ENCODE peak calls at places on chromosomes 4 and X, in five cellular contexts. N is endothelial cell of umbilical vein, W is PC-3, F is neuronal stem cell, V is mammary epithelial cell. R is an unnamed sample.
A peak's percentile ranks its signal among the peaks of the same experiment; 100 is the strongest.

GRCh38 chr4:41525129-41525528 is 12.8 kb upstream of the LIMCH1 start:
- DNase-seq in W (no peak), V (peak; percentile 46), F (peak; percentile 75), N (peak; percentile 96), R (peak; percentile 66)

GRCh38 chrX:106177982-106178321 is 9.8 kb downstream of the PWWP3B start:
- DNase-seq in F (no peak), W (no peak), N (no peak), V (no peak), R (no peak)

GRCh38 chr4:127632420-127633403 is at the start of gene INTU:
- DNase-seq in F (peak; percentile 87), V (peak; percentile 96), N (peak; percentile 97), W (peak; percentile 89), R (peak; percentile 89)

GRCh38 chrX:112846114-112846513 is 5.5 kb upstream of the AMOT start:
- DNase-seq in N (peak; percentile 2), W (no peak), V (no peak), F (no peak), R (no peak)

GRCh38 chr4:173009129-173009823 is 159.3 kb upstream of the GALNT7 start:
- DNase-seq in N (no peak), V (no peak), F (no peak), W (no peak), R (no peak)

GRCh38 chr4:176927664-176928063 is 134.9 kb upstream of the VEGFC start:
- DNase-seq in V (peak; percentile 66), F (no peak), N (peak; percentile 24), W (peak; percentile 70), R (no peak)

GRCh38 chr4:186104895-186105720 is 604 bp downstream of the FAM149A start:
- DNase-seq in W (no peak), F (no peak), V (no peak), N (no peak), R (no peak)

GRCh38 chr4:124636793-124637192 is 75.7 kb downstream of the ANKRD50 start:
- DNase-seq in V (no peak), N (no peak), F (peak; percentile 76), W (no peak), R (no peak)

GRCh38 chr4:101155368-101155767 is 192.0 kb downstream of the PPP3CA start:
- DNase-seq in N (peak; percentile 8), F (no peak), W (peak; percentile 87), V (peak; percentile 78), R (no peak)

GRCh38 chr4:187893418-187893817 is 102.2 kb upstream of the ZFP42 start:
- DNase-seq in V (no peak), W (no peak), F (no peak), N (no peak), R (no peak)

GRCh38 chr4:53012738-53013137 is 150.6 kb downstream of the RASL11B start:
- DNase-seq in N (peak; percentile 67), W (no peak), V (no peak), F (no peak), R (no peak)
- H3K4me2 ChIP-seq in N (no peak overlapping the region), W (no peak overlapping the region), V (no peak overlapping the region), F (no peak overlapping the region), R (no peak overlapping the region)

GRCh38 chr4:42821230-42821629 is 71.3 kb upstream of the GRXCR1 start:
- DNase-seq in F (no peak), V (no peak), W (no peak), N (no peak), R (no peak)
- H3K4me1 ChIP-seq in F (no peaks in the 10 kb centered on the region), V (no peaks in the 10 kb centered on the region), W (no peaks in the 10 kb centered on the region), N (no peaks in the 10 kb centered on the region), R (no peaks in the 10 kb centered on the region)

DNA sequence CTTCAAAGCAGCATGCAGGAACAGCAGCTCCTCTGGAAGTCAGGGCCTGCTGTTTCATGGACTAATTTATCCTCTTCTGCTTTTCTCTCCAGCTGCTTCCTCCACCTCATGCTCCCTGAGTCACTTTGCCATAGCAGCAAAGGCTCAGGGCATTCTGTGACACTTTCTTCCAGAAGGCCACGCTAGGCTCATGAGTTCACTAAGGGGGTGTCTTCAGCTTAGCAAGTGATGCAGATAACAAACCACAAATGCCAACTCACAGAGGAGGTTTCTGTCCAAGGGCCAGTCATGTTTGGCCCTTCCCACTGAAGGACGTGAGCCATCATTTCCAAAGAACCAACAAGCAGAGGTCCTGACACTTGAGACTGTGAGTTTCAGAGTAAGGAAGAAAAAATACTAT is 200.2 kb downstream of the ADGRA3 start:
- DNase-seq in W (peak; percentile 7), V (peak; percentile 1), N (no peak), F (no peak), R (no peak)
- H2AFZ ChIP-seq in W (no peak overlapping the region), V (no peak overlapping the region), N (no peak overlapping the region), F (no peak overlapping the region), R (no peak overlapping the region)

GRCh38 chr4:108107729-108108382 is 60.9 kb downstream of the LEF1 start:
- DNase-seq in F (no peak), V (no peak), W (no peak), N (no peak), R (no peak)

GRCh38 chr4:108111781-108112180 is 57.0 kb downstream of the LEF1 start:
- DNase-seq in F (no peak), V (no peak), N (no peak), W (no peak), R (no peak)

GRCh38 chr4:108109111-108109510 is 59.6 kb downstream of the LEF1 start:
- DNase-seq in N (no peak), W (no peak), F (no peak), V (no peak), R (no peak)

GRCh38 chr4:108110450-108110849 is 58.3 kb downstream of the LEF1 start:
- DNase-seq in W (no peak), N (no peak), F (no peak), V (no peak), R (no peak)

GRCh38 chr4:108109997-108110416 is 58.7 kb downstream of the LEF1 start:
- DNase-seq in F (no peak), N (no peak), V (no peak), W (no peak), R (no peak)
- H3K4me2 ChIP-seq in F (no peak overlapping the region), N (no peak overlapping the region), V (no peak overlapping the region), W (no peak overlapping the region), R (no peak overlapping the region)